ENCODE peak calls at places on chromosome 11, in nine cellular contexts. S is Peyer's patch, I is IMR-90, O is pancreas, H is endothelial cell, P is spleen, B is cardiac muscle cell, N is progenitor cell of endocrine pancreas, K is neural crest cell. X is an unnamed sample.

GRCh38 chr11:23903044-23903704 is 593.7 kb upstream of the LUZP2 start:
- DNase-seq in P (no peak), H (no peak), N (no peak), S (no peak), K (no peak), I (peak; percentile 95), O (no peak), B (no peak), X (no peak)

GRCh38 chr11:32231909-32232493 is 141.1 kb downstream of the RCN1 start:
- DNase-seq in N (no peak), B (peak; percentile 46), I (peak; percentile 14), H (peak; percentile 62), K (peak; percentile 18), S (no peak), P (no peak), O (no peak), X (no peak)

GRCh38 chr11:95363710-95364109 is 132.7 kb upstream of the SESN3 start:
- DNase-seq in B (peak; percentile 14), H (no peak), N (no peak), I (no peak), P (no peak), O (no peak), K (peak; percentile 27), S (no peak), X (no peak)

GRCh38 chr11:70250876-70251275 is 19.6 kb upstream of the PPFIA1 start:
- DNase-seq in I (no peak), K (no peak), H (no peak), S (no peak), P (no peak), B (no peak), O (no peak), N (no peak), X (no peak)

GRCh38 chr11:66907751-66908173 is 50.4 kb downstream of the PC start:
- DNase-seq in S (no peak), O (no peak), B (no peak), H (no peak), P (no peak), I (no peak), N (no peak), K (no peak), X (no peak)

GRCh38 chr11:123544631-123545375 is 109.6 kb downstream of the SCN3B start:
- DNase-seq in I (no peak), K (no peak), O (no peak), H (no peak), S (no peak), N (no peak), B (no peak), P (no peak), X (no peak)

GRCh38 chr11:1907955-1908354 is 11.5 kb upstream of the TNNT3 start:
- DNase-seq in S (peak; percentile 24), N (no peak), B (no peak), O (no peak), P (no peak), K (no peak), I (no peak), H (no peak), X (no peak)

GRCh38 chr11:86740628-86741488 is 59.5 kb upstream of the PRSS23 start:
- DNase-seq in I (peak; percentile 98), P (no peak), O (peak; percentile 24), S (no peak), N (no peak), H (no peak), B (peak; percentile 18), K (no peak), X (no peak)

GRCh38 chr11:132846080-132846479 is 686.2 kb downstream of the OPCML start:
- DNase-seq in I (no peak), S (no peak), B (no peak), H (no peak), P (no peak), K (no peak), O (no peak), N (no peak), X (no peak)

GRCh38 chr11:73308963-73309960 is 1.2 kb downstream of the ARHGEF17 start:
- DNase-seq in I (peak; percentile 96), B (peak; percentile 96), K (peak; percentile 55), N (peak; percentile 65), H (peak; percentile 81), O (peak; percentile 70), S (peak; percentile 73), P (peak; percentile 91), X (no peak)

GRCh38 chr11:68741536-68741935 is 9.8 kb downstream of the TESMIN start:
- DNase-seq in S (no peak), K (no peak), H (no peak), N (no peak), P (no peak), I (peak; percentile 10), B (no peak), O (no peak), X (no peak)

GRCh38 chr11:2724653-2725366 is 25.0 kb upstream of the KCNQ1OT1 start:
- DNase-seq in K (no peak), S (no peak), N (no peak), B (no peak), P (no peak), I (no peak), O (no peak), H (no peak), X (no peak)

GRCh38 chr11:80849253-80849652 is 1408.4 kb upstream of the TENM4 start:
- DNase-seq in K (no peak), O (no peak), H (no peak), N (no peak), I (no peak), B (no peak), P (no peak), S (no peak), X (no peak)

GRCh38 chr11:45745065-45745811 is 59.7 kb upstream of the SLC35C1 start:
- DNase-seq in I (no peak), B (peak; percentile 46), P (peak; percentile 51), K (no peak), N (no peak), S (no peak), O (no peak), H (no peak), X (no peak)

GRCh38 chr11:118883368-118884071 is at the start of gene CXCR5:
- DNase-seq in N (no peak), O (no peak), H (no peak), I (peak; percentile 35), B (no peak), P (peak; percentile 90), S (no peak), K (no peak), X (no peak)

GRCh38 chr11:2559527-2560311 is 114.9 kb downstream of the KCNQ1 start:
- DNase-seq in N (no peak), P (peak; percentile 75), O (peak; percentile 3), I (no peak), B (no peak), H (no peak), K (no peak), S (peak; percentile 42), X (no peak)

GRCh38 chr11:65427691-65428577 is 5.3 kb downstream of the NEAT1 start:
- DNase-seq in O (peak; percentile 67), B (no peak), H (no peak), P (peak; percentile 74), N (no peak), I (peak; percentile 78), S (peak; percentile 60), K (no peak), X (no peak)

DNA sequence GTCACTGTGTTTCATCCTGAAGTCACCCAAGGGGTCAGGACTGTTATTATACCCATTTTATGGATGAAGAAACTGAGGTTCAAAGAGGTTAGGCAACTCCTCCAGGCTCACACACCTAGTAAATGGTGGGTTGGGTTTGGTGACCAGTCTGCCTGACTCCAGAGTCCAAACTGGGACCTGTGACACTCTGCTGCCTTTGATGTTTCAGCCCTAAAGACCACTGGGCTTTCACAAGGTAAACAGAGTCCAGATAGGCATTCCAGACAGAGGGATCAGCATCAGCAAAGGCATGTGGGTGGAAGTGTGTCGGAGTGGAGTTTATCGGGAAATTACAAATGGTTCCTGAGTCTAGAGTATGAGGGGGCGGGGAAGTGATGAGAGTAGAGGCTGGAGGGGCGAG is 38.5 kb downstream of the MICAL2 start:
- DNase-seq in N (no peak), K (no peak), P (no peak), S (no peak), H (no peak), O (no peak), B (no peak), I (no peak), X (no peak)
- TF ChIP-seq CTCF in N (no peak), K (no peak), P (no peak), S (no peak), H (no peak), O (no peak), B (no peak), I (no peak), X (no peak)

DNA sequence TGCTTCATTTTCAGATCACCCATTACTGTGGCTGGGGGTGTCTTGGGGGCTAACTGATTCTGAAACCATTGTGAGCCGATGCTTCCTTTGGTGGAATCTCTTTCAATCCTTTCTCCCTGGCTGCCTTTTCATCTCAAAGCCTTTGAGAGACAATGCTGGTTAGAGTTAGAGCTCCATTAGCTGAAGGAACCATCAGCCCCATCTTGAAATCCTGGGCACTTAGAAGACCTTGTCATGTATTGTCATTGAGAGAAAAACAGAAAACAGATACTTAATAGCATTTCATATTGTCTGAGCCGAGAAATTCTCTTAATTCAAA is 6.7 kb downstream of the TEAD1 start:
- DNase-seq in H (no peak), P (no peak), K (no peak), O (no peak), N (no peak), S (no peak), B (no peak), I (no peak), X (no peak)
- TF ChIP-seq CTCF in H (no peak), P (no peak), K (no peak), O (no peak), N (no peak), S (no peak), B (no peak), I (no peak), X (no peak)

DNA sequence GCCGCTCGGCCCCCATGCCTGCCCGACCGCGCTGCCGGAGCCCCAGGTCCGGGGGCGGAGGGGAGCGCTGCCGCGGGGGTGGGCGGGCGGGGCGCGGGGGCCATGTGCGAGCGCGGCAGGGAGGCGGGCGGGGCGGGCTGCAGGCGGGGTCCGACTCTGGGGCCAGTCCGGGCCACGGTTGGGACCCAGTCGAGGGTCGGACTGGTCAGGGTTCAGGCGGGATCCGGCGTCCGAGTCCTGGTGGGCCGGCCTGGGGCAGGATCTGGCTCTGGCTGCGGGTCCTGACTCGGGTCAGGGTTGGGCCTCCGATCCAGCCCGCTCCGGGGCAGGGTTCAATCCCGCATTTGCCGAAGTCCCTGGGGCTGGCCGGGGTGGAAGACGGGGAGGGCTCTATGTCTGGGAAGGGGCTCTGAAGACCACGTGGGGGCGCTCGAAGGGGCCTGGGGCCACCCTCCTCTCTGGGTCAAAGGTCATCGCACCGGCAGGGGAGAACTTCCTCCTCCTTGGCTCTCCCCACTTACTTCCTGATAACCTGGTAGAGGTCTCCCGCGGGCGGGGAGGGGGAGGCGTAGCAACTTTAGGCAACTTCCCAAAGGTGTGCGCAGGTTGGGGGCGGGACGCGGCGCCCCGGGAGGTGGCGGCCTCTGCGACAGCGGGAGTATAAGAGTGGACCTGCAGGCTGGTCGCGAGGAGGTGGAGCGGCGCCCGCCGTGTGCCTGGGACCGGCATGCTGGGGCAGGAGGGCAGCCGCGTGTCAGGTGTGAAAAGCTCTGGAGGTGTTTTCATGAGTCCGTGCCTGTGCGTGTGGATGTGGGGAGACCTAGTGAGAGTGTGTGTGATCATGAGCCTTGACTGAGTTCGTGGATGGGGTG is 603 bp downstream of the ESRRA start:
- DNase-seq in I (peak; percentile 27), P (peak; percentile 95), H (peak; percentile 63), B (peak; percentile 64), S (peak; percentile 87), O (peak; percentile 86), K (peak; percentile 60), N (peak; percentile 75), X (no peak)
- TF ChIP-seq CTCF in I (peak; percentile 37), P (peak; percentile 12), H (peak; percentile 62), B (peak; percentile 27), S (no peak), O (no peak), K (peak; percentile 55), N (peak; percentile 57), X (peak; percentile 34)

GRCh38 chr11:72075109-72075508 is 5.2 kb downstream of the NUMA1 start:
- DNase-seq in O (no peak), B (no peak), S (no peak), I (no peak), P (no peak), H (no peak), K (no peak), N (no peak), X (no peak)
- TF ChIP-seq CTCF in O (no peak), B (peak; percentile 19), S (no peak), I (peak; percentile 15), P (no peak), H (no peak), K (no peak), N (no peak), X (peak; percentile 21)